ENCODE peak calls at places on chromosomes 4 and X, in ten cellular contexts. N is AG09319; E is right lobe of liver; M is tibial nerve; Y is fibroblast of mammary gland; Z is RWPE1; F is CD8-positive, alpha-beta T cell; G is Calu3; B is nephron progenitor cell; U is HCT116. P is an unnamed sample.

GRCh38 chr4:15883611-15884243 is 54.8 kb downstream of the FGFBP1 start:
- DNase-seq in N (no peak), E (no peak), M (no peak), Y (no peak), Z (no peak), F (no peak), G (no peak), B (no peak), U (no peak), P (no peak)

GRCh38 chr4:19748911-19749473 is 502.7 kb upstream of the SLIT2 start:
- DNase-seq in N (peak), E (no peak), M (peak), Y (peak), Z (no peak), F (no peak), G (no peak), B (no peak), U (no peak), P (no peak)

GRCh38 chr4:115537387-115537786 is 424.0 kb upstream of the NDST4 start:
- DNase-seq in N (no peak), E (no peak), M (no peak), Y (peak), Z (no peak), F (no peak), G (no peak), B (no peak), U (peak), P (no peak)

GRCh38 chrX:13471269-13471668 is 98.1 kb upstream of the EGFL6 start:
- DNase-seq in N (no peak), E (no peak), M (no peak), Y (no peak), Z (no peak), F (no peak), G (no peak), B (no peak), U (no peak), P (no peak)

GRCh38 chr4:65193985-65194384 is 476.3 kb downstream of the EPHA5 start:
- DNase-seq in N (no peak), E (no peak), M (no peak), Y (no peak), Z (no peak), F (no peak), G (no peak), B (no peak), U (no peak), P (no peak)

GRCh38 chr4:158255727-158256324 is 45.5 kb downstream of the TMEM144 start:
- DNase-seq in N (peak), E (no peak), M (peak), Y (peak), Z (peak), F (no peak), G (peak), B (no peak), U (peak), P (no peak)

GRCh38 chr4:1247811-1248261 is 1.1 kb downstream of the CTBP1 start:
- DNase-seq in N (no peak), E (no peak), M (no peak), Y (no peak), Z (no peak), F (no peak), G (no peak), B (no peak), U (no peak), P (no peak)

GRCh38 chrX:101485212-101486064 is at the start of gene ARMCX4:
- DNase-seq in N (peak), E (peak), M (no peak), Y (peak), Z (peak), F (no peak), G (peak), B (peak), U (no peak), P (peak)

GRCh38 chrX:74248889-74249288 is 55.1 kb upstream of the ZCCHC13 start:
- DNase-seq in N (no peak), E (no peak), M (no peak), Y (peak), Z (no peak), F (no peak), G (peak), B (no peak), U (no peak), P (no peak)

GRCh38 chrX:65690057-65690855 is 22.8 kb downstream of the MSN start:
- DNase-seq in N (no peak), E (peak), M (no peak), Y (peak), Z (no peak), F (no peak), G (no peak), B (no peak), U (no peak), P (no peak)

GRCh38 chr4:102684605-102685052 is 76.1 kb downstream of the MANBA start:
- DNase-seq in N (no peak), E (no peak), M (no peak), Y (peak), Z (peak), F (no peak), G (no peak), B (no peak), U (peak), P (no peak)

GRCh38 chr4:102687982-102688433 is 72.8 kb downstream of the MANBA start:
- DNase-seq in N (no peak), E (no peak), M (no peak), Y (peak), Z (no peak), F (no peak), G (no peak), B (no peak), U (no peak), P (no peak)

GRCh38 chr4:102687373-102687981 is 73.3 kb downstream of the MANBA start:
- DNase-seq in N (no peak), E (no peak), M (no peak), Y (peak), Z (peak), F (no peak), G (peak), B (no peak), U (peak), P (no peak)

GRCh38 chr4:102685768-102686167 is 75.0 kb downstream of the MANBA start:
- DNase-seq in N (no peak), E (no peak), M (no peak), Y (no peak), Z (no peak), F (no peak), G (no peak), B (no peak), U (no peak), P (no peak)

GRCh38 chr4:102683846-102684581 is 76.8 kb downstream of the MANBA start:
- DNase-seq in N (no peak), E (no peak), M (no peak), Y (no peak), Z (no peak), F (no peak), G (no peak), B (no peak), U (no peak), P (no peak)
- TF ChIP-seq CTCF in N (no peak), E (no peak), M (no peak), Y (no peak), Z (no peak), F (no peak), G (no peak), B (no peak), U (no peak), P (no peak)

GRCh38 chrX:40298569-40298968 is 200.8 kb upstream of the BCOR start:
- DNase-seq in N (no peak), E (no peak), M (no peak), Y (no peak), Z (no peak), F (no peak), G (no peak), B (peak), U (no peak), P (no peak)

GRCh38 chrX:40299502-40300118 is 201.9 kb upstream of the BCOR start:
- DNase-seq in N (no peak), E (no peak), M (no peak), Y (no peak), Z (no peak), F (no peak), G (no peak), B (no peak), U (no peak), P (no peak)

GRCh38 chrX:40297949-40298539 is 200.3 kb upstream of the BCOR start:
- DNase-seq in N (no peak), E (no peak), M (no peak), Y (no peak), Z (no peak), F (no peak), G (no peak), B (no peak), U (no peak), P (no peak)

GRCh38 chrX:40300286-40300890 is 202.6 kb upstream of the BCOR start:
- DNase-seq in N (no peak), E (no peak), M (no peak), Y (no peak), Z (no peak), F (no peak), G (no peak), B (no peak), U (no peak), P (no peak)

GRCh38 chrX:40299028-40299479 is 201.3 kb upstream of the BCOR start:
- DNase-seq in N (no peak), E (no peak), M (peak), Y (no peak), Z (no peak), F (no peak), G (no peak), B (peak), U (no peak), P (no peak)
- TF ChIP-seq CTCF in N (peak), E (no peak), M (peak), Y (no peak), Z (no peak), F (no peak), G (no peak), B (peak), U (no peak), P (no peak)

GRCh38 chr4:13928214-13928613 is 300.7 kb upstream of the BOD1L1 start:
- DNase-seq in N (no peak), E (no peak), M (no peak), Y (no peak), Z (no peak), F (no peak), G (no peak), B (no peak), U (no peak), P (no peak)
- TF ChIP-seq CTCF in N (no peak), E (no peak), M (no peak), Y (no peak), Z (no peak), F (no peak), G (no peak), B (no peak), U (no peak), P (no peak)

GRCh38 chr4:8854866-8855265 is 16.8 kb downstream of the HMX1 start:
- DNase-seq in N (no peak), E (no peak), M (no peak), Y (peak), Z (no peak), F (no peak), G (no peak), B (no peak), U (no peak), P (no peak)

GRCh38 chr4:8854016-8854415 is 17.6 kb downstream of the HMX1 start:
- DNase-seq in N (no peak), E (no peak), M (no peak), Y (no peak), Z (no peak), F (no peak), G (no peak), B (no peak), U (no peak), P (no peak)

GRCh38 chr4:8856835-8857590 is 14.6 kb downstream of the HMX1 start:
- DNase-seq in N (no peak), E (no peak), M (no peak), Y (no peak), Z (no peak), F (no peak), G (no peak), B (no peak), U (no peak), P (no peak)

GRCh38 chr4:8857682-8858187 is 13.9 kb downstream of the HMX1 start:
- DNase-seq in N (no peak), E (no peak), M (no peak), Y (no peak), Z (no peak), F (no peak), G (no peak), B (no peak), U (no peak), P (no peak)

DNA sequence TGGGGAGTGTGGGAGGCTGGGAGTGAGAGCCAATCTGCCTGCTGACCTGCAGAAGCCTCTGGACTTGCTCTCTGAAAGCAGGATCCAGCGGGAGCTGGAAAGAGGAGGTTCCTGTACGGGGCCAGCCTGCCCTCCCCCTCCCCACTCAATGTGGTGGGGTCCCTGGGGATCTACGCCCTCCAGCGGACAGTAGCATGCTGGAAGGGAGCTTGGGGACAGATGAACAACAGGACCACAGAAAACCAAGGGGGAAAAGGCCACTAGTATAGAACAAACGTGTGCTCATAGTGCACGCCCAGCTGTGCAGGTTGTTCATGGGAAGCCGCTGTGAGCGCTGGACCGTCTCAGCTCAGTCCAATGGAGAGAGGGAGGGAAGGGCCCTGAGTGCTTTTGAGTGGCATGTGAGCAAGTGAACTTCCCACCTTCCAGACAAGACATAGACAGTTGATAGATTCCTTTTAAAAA is 15.8 kb downstream of the HMX1 start:
- DNase-seq in N (no peak), E (no peak), M (no peak), Y (no peak), Z (no peak), F (no peak), G (no peak), B (peak), U (no peak), P (no peak)
- TF ChIP-seq CTCF in N (no peak), E (no peak), M (no peak), Y (no peak), Z (no peak), F (no peak), G (no peak), B (peak), U (no peak), P (no peak)

DNA sequence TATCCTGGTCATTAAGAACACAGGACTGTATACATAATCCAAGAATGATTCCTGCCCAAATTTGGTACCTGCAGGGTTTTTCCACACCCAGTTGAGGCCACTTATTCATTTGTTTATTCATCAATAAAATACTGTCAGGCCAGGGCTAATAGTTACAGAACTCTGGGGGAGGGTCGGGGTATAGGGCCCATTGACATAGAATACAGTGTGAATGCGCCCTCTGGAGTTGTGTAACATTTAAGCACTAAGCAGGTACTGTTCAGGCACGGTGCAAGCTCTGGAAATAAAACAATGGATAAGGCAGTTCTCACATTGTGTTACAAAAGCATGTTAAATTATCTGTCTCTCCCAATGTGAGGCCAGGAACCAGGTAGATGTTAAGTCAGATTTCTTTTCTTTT is 30.8 kb upstream of the LRBA start:
- DNase-seq in N (no peak), E (no peak), M (no peak), Y (no peak), Z (no peak), F (no peak), G (peak), B (no peak), U (peak), P (no peak)
- TF ChIP-seq CTCF in N (no peak), E (no peak), M (no peak), Y (no peak), Z (no peak), F (no peak), G (no peak), B (no peak), U (peak), P (no peak)

GRCh38 chr4:119783200-119783978 is 154.8 kb upstream of the PDE5A start:
- DNase-seq in N (no peak), E (peak), M (no peak), Y (no peak), Z (no peak), F (no peak), G (no peak), B (no peak), U (no peak), P (no peak)

GRCh38 chr4:119781044-119781443 is 152.4 kb upstream of the PDE5A start:
- DNase-seq in N (no peak), E (no peak), M (no peak), Y (no peak), Z (no peak), F (no peak), G (no peak), B (no peak), U (no peak), P (no peak)

GRCh38 chr4:119788334-119789266 is 160.0 kb upstream of the PDE5A start:
- DNase-seq in N (no peak), E (no peak), M (no peak), Y (no peak), Z (no peak), F (no peak), G (no peak), B (no peak), U (no peak), P (no peak)

GRCh38 chr4:119785963-119786362 is 157.4 kb upstream of the PDE5A start:
- DNase-seq in N (no peak), E (no peak), M (no peak), Y (peak), Z (peak), F (no peak), G (peak), B (no peak), U (peak), P (no peak)
- TF ChIP-seq CTCF in N (peak), E (peak), M (peak), Y (peak), Z (peak), F (no peak), G (peak), B (no peak), U (peak), P (no peak)